ENCODE peak calls at places on chromosomes 1 and 21, in nine cellular contexts. T, L, X, P, E, C, F, S and D are unnamed samples.
A peak's percentile ranks its signal among the peaks of the same experiment; 100 is the strongest.

GRCh38 chr1:63891211-63891610 is 117.4 kb downstream of the ROR1 start:
- DNase-seq in F (no peak), L (no peak), P (no peak), C (no peak), T (no peak), E (no peak), X (no peak), S (no peak), D (no peak)

GRCh38 chr1:220511183-220511582 is 16.8 kb upstream of the MARK1 start:
- DNase-seq in F (peak; percentile 97), X (peak; percentile 69), C (no peak), P (no peak), E (no peak), L (no peak), T (no peak), S (no peak), D (peak; percentile 85)

GRCh38 chr1:112735752-112736151 is 20.6 kb upstream of the PPM1J start:
- DNase-seq in S (no peak), L (peak; percentile 53), E (no peak), P (no peak), C (no peak), T (peak; percentile 62), X (peak; percentile 85), F (peak; percentile 94), D (peak; percentile 91)

GRCh38 chr1:10338047-10338446 is 60.8 kb upstream of the PGD start:
- DNase-seq in T (peak; percentile 61), C (no peak), L (no peak), E (peak; percentile 25), F (peak; percentile 33), X (peak; percentile 64), P (no peak), S (peak; percentile 40), D (peak; percentile 40)

GRCh38 chr1:88935522-88936222 is 44.3 kb upstream of the GTF2B start:
- DNase-seq in C (no peak), S (peak; percentile 14), E (no peak), P (no peak), L (peak; percentile 8), X (peak; percentile 67), T (peak; percentile 63), F (peak; percentile 46), D (peak; percentile 42)

GRCh38 chr21:38661296-38662223 is 144.2 kb upstream of the ETS2 start:
- DNase-seq in T (peak; percentile 68), L (peak; percentile 26), F (peak; percentile 20), X (peak; percentile 55), S (peak; percentile 17), C (peak; percentile 65), E (peak; percentile 26), P (no peak), D (no peak)

GRCh38 chr1:9275567-9276034 is 17.1 kb upstream of the SPSB1 start:
- DNase-seq in X (peak; percentile 89), T (peak; percentile 76), F (peak; percentile 90), P (no peak), C (no peak), E (peak; percentile 57), S (peak; percentile 84), L (no peak), D (peak; percentile 89)

GRCh38 chr1:228176461-228177182 is 11.0 kb downstream of the IBA57 start:
- DNase-seq in T (no peak), E (no peak), P (no peak), X (no peak), L (no peak), F (no peak), C (peak; percentile 68), S (no peak), D (no peak)

GRCh38 chr1:151611288-151611790 is 511 bp upstream of the SNX27 start:
- DNase-seq in S (peak; percentile 93), C (no peak), T (peak; percentile 83), E (peak; percentile 73), X (peak; percentile 73), L (no peak), F (peak; percentile 83), P (no peak), D (no peak)

GRCh38 chr1:227795732-227796131 is 19.7 kb upstream of the PRSS38 start:
- DNase-seq in T (no peak), X (no peak), E (no peak), L (no peak), S (no peak), F (no peak), P (no peak), C (no peak), D (no peak)

GRCh38 chr1:67843746-67844145 is 10.5 kb upstream of the GNG12 start:
- DNase-seq in X (no peak), C (no peak), E (no peak), T (peak; percentile 68), L (no peak), S (no peak), F (no peak), P (no peak), D (no peak)

GRCh38 chr1:152533327-152533938 is 19.2 kb downstream of the CRCT1 start:
- DNase-seq in P (no peak), C (no peak), T (peak; percentile 23), F (peak; percentile 77), E (no peak), X (no peak), S (peak; percentile 64), L (no peak), D (peak; percentile 58)

GRCh38 chr1:23639460-23639859 is 52.1 kb upstream of the RPL11 start:
- DNase-seq in T (no peak), E (no peak), X (no peak), P (no peak), L (no peak), C (no peak), S (peak; percentile 38), F (no peak), D (no peak)

GRCh38 chr1:193584840-193585239 is 398.4 kb upstream of the B3GALT2 start:
- DNase-seq in X (no peak), T (no peak), L (no peak), E (no peak), S (no peak), C (no peak), F (no peak), P (no peak), D (no peak)

GRCh38 chr1:13513885-13514546 is at the start of gene LRRC38:
- DNase-seq in X (no peak), T (no peak), E (no peak), F (no peak), P (no peak), L (no peak), C (peak; percentile 60), S (peak; percentile 9), D (no peak)

GRCh38 chr1:151944110-151944858 is 35.0 kb upstream of the THEM4 start:
- DNase-seq in T (peak; percentile 50), F (no peak), L (no peak), C (no peak), S (peak; percentile 22), E (no peak), P (no peak), X (peak; percentile 30), D (no peak)

GRCh38 chr1:20921285-20921684 is 134.2 kb upstream of the HP1BP3 start:
- DNase-seq in E (no peak), P (no peak), T (no peak), C (no peak), L (peak; percentile 4), S (no peak), F (no peak), X (peak; percentile 19), D (no peak)

GRCh38 chr1:53368314-53369033 is 40.6 kb upstream of the LRP8 start:
- DNase-seq in P (peak; percentile 82), S (peak; percentile 19), X (no peak), F (no peak), L (no peak), C (no peak), T (no peak), E (peak; percentile 21), D (no peak)

GRCh38 chr1:10762153-10762523 is 34.3 kb downstream of the CASZ1 start:
- DNase-seq in X (no peak), T (no peak), F (no peak), S (no peak), P (no peak), E (no peak), C (no peak), L (no peak), D (no peak)

GRCh38 chr1:178438432-178438831 is 58.3 kb downstream of the CLEC20A start:
- DNase-seq in T (no peak), E (no peak), F (peak; percentile 73), L (no peak), S (no peak), C (no peak), X (no peak), P (no peak), D (no peak)

GRCh38 chr1:244181867-244182266 is 130.8 kb downstream of the ZBTB18 start:
- DNase-seq in S (no peak), P (no peak), E (no peak), X (no peak), F (no peak), C (no peak), L (no peak), T (no peak), D (no peak)

DNA sequence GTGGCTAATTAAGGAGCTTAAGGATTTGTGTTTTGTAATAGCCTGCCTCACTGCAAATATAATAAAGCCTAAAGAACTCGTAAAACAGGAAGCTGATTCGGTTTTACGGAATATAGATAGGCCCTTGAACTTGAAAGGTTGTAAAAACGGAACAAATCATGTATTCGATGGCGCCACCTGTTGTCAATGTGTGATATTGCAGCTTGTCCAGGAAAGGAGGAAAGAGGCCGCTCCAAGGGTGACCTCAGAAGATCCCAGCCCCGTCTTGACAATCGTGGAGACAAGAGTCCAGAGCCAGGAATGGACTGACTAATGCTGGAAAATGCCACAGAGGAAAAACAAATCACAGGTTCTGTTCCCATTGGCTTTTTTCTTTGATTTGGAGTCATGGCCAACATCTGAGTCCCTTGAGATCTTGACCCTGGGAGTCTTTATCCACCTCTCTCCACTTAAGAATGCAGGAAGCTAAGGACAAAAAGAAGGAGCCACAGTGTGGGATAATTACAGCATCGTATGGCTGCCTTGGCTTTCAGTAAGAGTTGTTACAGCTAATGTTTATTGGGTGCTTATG is 7.0 kb upstream of the IGSF21 start:
- DNase-seq in T (peak; percentile 65), S (peak; percentile 50), L (peak; percentile 18), E (peak; percentile 81), F (peak; percentile 32), P (no peak), C (no peak), X (peak; percentile 79), D (peak; percentile 68)
- TF ChIP-seq CTCF in T (peak; percentile 78), S (peak; percentile 49), L (peak; percentile 80), E (peak; percentile 76), F (peak; percentile 63), P (peak; percentile 52), C (peak; percentile 62), X (peak; percentile 79), D (peak; percentile 80)

GRCh38 chr1:201783572-201783971 is 45.4 kb upstream of the IPO9 start:
- DNase-seq in E (no peak), F (no peak), S (no peak), X (no peak), T (no peak), C (no peak), L (no peak), P (no peak), D (no peak)
- TF ChIP-seq CTCF in E (no peak), F (no peak), S (no peak), X (no peak), T (no peak), C (no peak), L (peak; percentile 11), P (no peak), D (no peak)

GRCh38 chr1:223549740-223550139 is 115.8 kb downstream of the CAPN8 start:
- DNase-seq in T (no peak), C (no peak), P (no peak), L (no peak), F (no peak), S (no peak), X (no peak), E (no peak), D (no peak)
- TF ChIP-seq CTCF in T (no peak), C (no peak), P (no peak), L (no peak), F (no peak), S (no peak), X (no peak), E (no peak), D (no peak)

GRCh38 chr1:209805341-209805781 is 581 bp downstream of the IRF6 start:
- DNase-seq in T (no peak), L (no peak), F (no peak), E (no peak), S (no peak), X (no peak), C (no peak), P (no peak), D (no peak)
- TF ChIP-seq CTCF in T (no peak), L (no peak), F (peak; percentile 15), E (no peak), S (no peak), X (no peak), C (no peak), P (no peak), D (no peak)